ENCODE peak calls at places on chromosomes 1 and 21, in nine cellular contexts. F is B cell, Z is osteoblast, N is choroid plexus epithelial cell, S is Calu3, E is right atrium auricular region, K is fibroblast of pulmonary artery, W is AG10803, H is HFFc6. Y is an unnamed sample.

GRCh38 chr1:171196351-171196750 is 11.3 kb downstream of the FMO2 start:
- DNase-seq in N (no peak), W (no peak), E (no peak), K (no peak), H (no peak), F (no peak), S (no peak), Z (no peak), Y (no peak)

GRCh38 chr1:27760411-27760810 is 12.6 kb upstream of the STX12 start:
- DNase-seq in W (peak; percentile 11), E (no peak), N (no peak), S (no peak), Z (no peak), H (no peak), K (peak; percentile 51), F (no peak), Y (no peak)

GRCh38 chr1:42913426-42914091 is 45.1 kb downstream of the SLC2A1 start:
- DNase-seq in F (peak; percentile 68), W (peak; percentile 78), K (peak; percentile 93), S (peak; percentile 74), N (peak; percentile 94), E (no peak), H (peak; percentile 78), Z (peak; percentile 90), Y (peak; percentile 72)

GRCh38 chr1:20100632-20101355 is 18.5 kb downstream of the PLA2G2D start:
- DNase-seq in Z (peak; percentile 90), W (peak; percentile 54), F (peak; percentile 67), K (peak; percentile 74), E (no peak), H (peak; percentile 32), N (peak; percentile 70), S (peak; percentile 58), Y (peak; percentile 39)

GRCh38 chr1:65814752-65815151 is 22.1 kb downstream of the PDE4B start:
- DNase-seq in S (no peak), F (no peak), H (no peak), K (no peak), Z (no peak), E (no peak), W (no peak), N (no peak), Y (no peak)

GRCh38 chr1:185823471-185823870 is 89.3 kb downstream of the HMCN1 start:
- DNase-seq in H (no peak), N (peak; percentile 82), W (peak; percentile 67), F (no peak), S (no peak), Z (no peak), E (no peak), K (peak; percentile 16), Y (no peak)

GRCh38 chr1:197683895-197684553 is 91.3 kb downstream of the DENND1B start:
- DNase-seq in F (no peak), S (no peak), E (no peak), Z (no peak), H (no peak), K (no peak), W (no peak), N (no peak), Y (no peak)

GRCh38 chr21:27104749-27105439 is 138.0 kb upstream of the ADAMTS5 start:
- DNase-seq in W (peak; percentile 45), S (no peak), H (peak; percentile 6), F (no peak), N (peak; percentile 40), Z (peak; percentile 49), K (peak; percentile 18), E (no peak), Y (no peak)

GRCh38 chr1:55524013-55524412 is 308.8 kb upstream of the USP24 start:
- DNase-seq in Z (no peak), H (no peak), E (no peak), F (no peak), W (no peak), K (no peak), S (no peak), N (no peak), Y (no peak)

GRCh38 chr1:44842415-44842762 is 664 bp downstream of the PTCH2 start:
- DNase-seq in S (no peak), W (no peak), K (no peak), H (no peak), Z (no peak), F (no peak), E (no peak), N (no peak), Y (no peak)

GRCh38 chr1:112706505-112707216 is at the start of gene RHOC:
- DNase-seq in W (peak; percentile 37), Z (peak; percentile 98), K (peak; percentile 42), E (no peak), S (peak; percentile 74), H (no peak), N (peak; percentile 65), F (peak; percentile 55), Y (peak; percentile 43)

GRCh38 chr1:27993241-27993640 is 33.5 kb downstream of the XKR8 start:
- DNase-seq in H (no peak), E (no peak), Z (no peak), N (peak; percentile 5), S (no peak), F (no peak), K (peak; percentile 66), W (no peak), Y (peak; percentile 22)

GRCh38 chr1:76231320-76231719 is 156.8 kb downstream of the ST6GALNAC3 start:
- DNase-seq in Z (no peak), E (no peak), F (no peak), S (no peak), H (no peak), W (no peak), N (no peak), K (no peak), Y (no peak)

GRCh38 chr1:207318072-207318619 is 3.3 kb upstream of the CD55 start:
- DNase-seq in S (no peak), Z (no peak), E (no peak), F (no peak), K (no peak), N (no peak), W (no peak), H (no peak), Y (no peak)

GRCh38 chr1:207323425-207323976 is 2.0 kb downstream of the CD55 start:
- DNase-seq in Z (no peak), S (no peak), E (no peak), F (no peak), H (no peak), W (no peak), N (no peak), K (no peak), Y (no peak)

GRCh38 chr1:207319207-207319606 is 2.3 kb upstream of the CD55 start:
- DNase-seq in K (no peak), F (no peak), S (no peak), E (no peak), Z (peak; percentile 37), W (no peak), H (no peak), N (no peak), Y (no peak)

GRCh38 chr1:207321790-207322530 is 482 bp downstream of the CD55 start:
- DNase-seq in N (peak; percentile 39), F (peak; percentile 61), H (no peak), W (peak; percentile 37), Z (peak; percentile 67), K (peak; percentile 33), S (no peak), E (no peak), Y (peak; percentile 14)

DNA sequence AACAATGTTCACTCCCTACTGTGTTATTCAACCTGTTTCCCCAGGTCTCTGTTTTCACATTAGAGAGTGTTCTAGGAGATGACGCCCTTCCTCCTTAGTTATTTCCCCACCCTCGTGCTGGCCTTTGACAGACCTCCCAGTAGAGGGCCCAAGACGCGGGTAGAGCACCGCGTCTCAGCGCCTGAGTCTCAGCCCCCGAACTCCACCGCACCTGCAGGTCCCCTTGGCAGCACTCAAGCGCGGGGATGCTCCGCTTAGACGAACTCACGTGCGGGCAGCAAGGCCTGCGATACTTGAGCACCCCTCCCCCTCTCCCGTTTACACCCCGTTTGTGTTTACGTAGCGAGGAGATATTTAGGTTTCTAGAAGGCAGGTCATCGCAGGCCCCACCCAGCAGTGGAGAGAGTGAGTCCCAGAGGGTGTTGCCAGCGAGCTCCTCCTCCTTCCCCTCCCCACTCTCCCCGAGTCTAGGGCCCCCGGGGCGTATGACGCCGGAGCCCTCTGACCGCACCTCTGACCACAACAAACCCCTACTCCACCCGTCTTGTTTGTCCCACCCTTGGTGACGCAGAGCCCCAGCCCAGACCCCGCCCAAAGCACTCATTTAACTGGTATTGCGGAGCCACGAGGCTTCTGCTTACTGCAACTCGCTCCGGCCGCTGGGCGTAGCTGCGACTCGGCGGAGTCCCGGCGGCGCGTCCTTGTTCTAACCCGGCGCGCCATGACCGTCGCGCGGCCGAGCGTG is at the start of gene CD55:
- DNase-seq in E (peak; percentile 99), W (peak; percentile 96), Z (peak; percentile 91), H (peak; percentile 93), F (peak; percentile 100), K (peak; percentile 97), S (peak; percentile 99), N (peak; percentile 97), Y (peak; percentile 100)
- TF ChIP-seq CTCF in E (peak; percentile 28), W (peak; percentile 41), Z (no peak), H (peak; percentile 39), F (peak; percentile 43), K (peak; percentile 15), S (no peak), N (peak; percentile 15), Y (peak; percentile 17)

DNA sequence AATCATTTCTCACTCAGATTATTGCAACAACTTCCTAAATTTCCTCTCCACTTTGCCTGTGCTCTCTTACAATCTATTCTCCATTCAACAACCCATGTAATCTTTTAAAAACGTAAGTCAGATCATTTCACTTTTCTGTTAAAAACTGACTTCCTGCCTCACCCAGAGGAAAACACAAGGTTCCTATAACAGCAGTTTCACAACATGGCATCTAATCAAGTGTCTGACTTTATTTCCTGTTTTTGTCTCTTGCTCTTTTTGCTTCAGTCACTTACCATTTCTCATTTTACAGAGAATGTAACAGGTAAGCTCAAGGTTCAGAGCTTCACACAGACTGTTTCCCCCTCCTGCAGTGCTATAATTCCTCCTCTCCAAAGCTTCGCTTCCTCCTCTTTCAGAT is 560.7 kb downstream of the LRRIQ3 start:
- DNase-seq in W (no peak), Z (no peak), S (no peak), F (no peak), K (peak; percentile 0), E (no peak), H (no peak), N (no peak), Y (no peak)
- TF ChIP-seq CTCF in W (no peak), Z (no peak), S (no peak), F (no peak), K (no peak), E (no peak), H (no peak), N (no peak), Y (no peak)

DNA sequence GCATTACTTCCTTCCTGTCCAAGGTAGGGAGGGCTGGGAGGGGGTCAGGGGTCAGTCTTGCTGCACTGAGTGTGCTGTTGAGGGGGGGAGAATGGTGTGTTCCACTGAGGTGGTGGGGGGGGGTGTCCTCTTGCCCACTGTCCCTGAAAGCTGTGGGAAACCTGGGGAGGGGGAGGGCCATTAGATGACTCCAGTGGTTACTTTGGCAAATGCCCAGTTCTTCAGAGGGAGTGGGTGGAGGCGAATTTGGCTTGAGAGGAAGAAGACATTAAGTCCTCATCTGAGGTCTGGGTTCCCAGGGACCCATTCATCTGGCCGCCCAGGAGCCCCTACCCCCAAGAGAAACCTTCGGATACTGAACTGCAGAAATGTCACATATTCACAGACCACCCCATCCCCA is 36.2 kb downstream of the MEF2D start:
- DNase-seq in K (no peak), Z (no peak), E (no peak), S (no peak), H (no peak), W (no peak), N (peak; percentile 50), F (no peak), Y (no peak)
- TF ChIP-seq CTCF in K (no peak), Z (no peak), E (no peak), S (no peak), H (no peak), W (no peak), N (no peak), F (no peak), Y (no peak)

GRCh38 chr1:147840909-147841308 is 61.7 kb upstream of the GJA8 start:
- DNase-seq in F (no peak), K (no peak), Z (peak; percentile 36), E (no peak), H (no peak), W (peak; percentile 23), N (peak; percentile 55), S (no peak), Y (peak; percentile 41)
- TF ChIP-seq CTCF in F (no peak), K (peak; percentile 31), Z (peak; percentile 18), E (no peak), H (peak; percentile 54), W (peak; percentile 42), N (peak; percentile 67), S (no peak), Y (no peak)

Y was measured in activated CD8-positive, alpha-beta T cell treated with anti-CD3 and anti-CD28 coated beads for 36 hours.